ENCODE peak calls at places on chromosomes 3 and 15, in six cellular contexts. V is psoas muscle, N is astrocyte of the spinal cord, G is neural progenitor cell, S is fibroblast of lung, F is LNCaP clone FGC. U is an unnamed sample.
A peak's percentile ranks its signal among the peaks of the same experiment; 100 is the strongest.

GRCh38 chr15:22952826-22953579 is 27.2 kb downstream of the CYFIP1 start:
- DNase-seq in V (no peak), N (no peak), G (peak; percentile 61), S (peak; percentile 69), F (no peak), U (no peak)

GRCh38 chr3:33023176-33024136 is 72.0 kb downstream of the CCR4 start:
- DNase-seq in V (no peak), N (no peak), G (no peak), S (no peak), F (no peak), U (no peak)

GRCh38 chr15:50219820-50220219 is 37.8 kb downstream of the SLC27A2 start:
- DNase-seq in V (no peak), N (peak; percentile 8), G (no peak), S (no peak), F (no peak), U (no peak)

GRCh38 chr15:26102988-26103387 is 239.9 kb upstream of the ATP10A start:
- DNase-seq in V (no peak), N (no peak), G (no peak), S (no peak), F (no peak), U (no peak)

GRCh38 chr3:62295571-62295970 is 77.8 kb downstream of the FEZF2 start:
- DNase-seq in V (no peak), N (no peak), G (no peak), S (no peak), F (no peak), U (no peak)

GRCh38 chr15:73930371-73930770 is 4.1 kb downstream of the LOXL1 start:
- DNase-seq in V (peak; percentile 75), N (peak; percentile 95), G (no peak), S (peak; percentile 76), F (no peak), U (peak; percentile 66)

GRCh38 chr3:6809349-6809748 is 51.6 kb upstream of the GRM7 start:
- DNase-seq in V (no peak), N (no peak), G (no peak), S (no peak), F (peak; percentile 2), U (no peak)

GRCh38 chr15:67805871-67806538 is 19.3 kb upstream of the SKOR1 start:
- DNase-seq in V (no peak), N (no peak), G (peak; percentile 52), S (no peak), F (no peak), U (no peak)

GRCh38 chr3:46517016-46517770 is 19.4 kb downstream of the RTP3 start:
- DNase-seq in V (no peak), N (peak; percentile 85), G (no peak), S (peak; percentile 79), F (no peak), U (no peak)

GRCh38 chr3:156676467-156677119 is 2.2 kb downstream of the TIPARP start:
- DNase-seq in V (no peak), N (peak; percentile 54), G (no peak), S (no peak), F (peak; percentile 40), U (no peak)

GRCh38 chr15:85312925-85313324 is 67.5 kb upstream of the AKAP13 start:
- DNase-seq in V (no peak), N (peak; percentile 92), G (no peak), S (peak; percentile 53), F (no peak), U (no peak)

GRCh38 chr3:104438761-104439160 is 927.9 kb upstream of the ALCAM start:
- DNase-seq in V (no peak), N (no peak), G (no peak), S (no peak), F (no peak), U (no peak)

GRCh38 chr15:94584833-94585244 is 353.5 kb downstream of the MCTP2 start:
- DNase-seq in V (no peak), N (peak; percentile 48), G (no peak), S (no peak), F (no peak), U (no peak)

GRCh38 chr15:67883228-67883773 is 43.5 kb upstream of the RNU6-1 start:
- DNase-seq in V (no peak), N (no peak), G (peak; percentile 26), S (no peak), F (no peak), U (no peak)

GRCh38 chr15:62549345-62549970 is 384.4 kb upstream of the C2CD4B start:
- DNase-seq in V (no peak), N (peak; percentile 14), G (peak; percentile 56), S (peak; percentile 48), F (no peak), U (no peak)

GRCh38 chr3:4983739-4984510 is 4.7 kb downstream of the BHLHE40 start:
- DNase-seq in V (peak; percentile 61), N (peak; percentile 94), G (peak; percentile 25), S (peak; percentile 92), F (no peak), U (peak; percentile 74)

GRCh38 chr3:173938159-173938558 is 540.6 kb downstream of the NLGN1 start:
- DNase-seq in V (no peak), N (peak; percentile 76), G (no peak), S (peak; percentile 71), F (peak; percentile 7), U (no peak)

GRCh38 chr3:32056559-32057290 is 49.7 kb upstream of the GPD1L start:
- DNase-seq in V (no peak), N (no peak), G (no peak), S (no peak), F (no peak), U (no peak)

GRCh38 chr15:90482124-90483011 is 47.4 kb upstream of the CRTC3 start:
- DNase-seq in V (no peak), N (peak; percentile 59), G (peak; percentile 59), S (peak; percentile 74), F (no peak), U (peak; percentile 32)

GRCh38 chr3:114363554-114364202 is 69.8 kb downstream of the TIGIT start:
- DNase-seq in V (no peak), N (peak; percentile 73), G (no peak), S (peak; percentile 66), F (no peak), U (peak; percentile 29)

GRCh38 chr3:114364806-114365205 is 71.0 kb downstream of the TIGIT start:
- DNase-seq in V (no peak), N (no peak), G (peak; percentile 10), S (no peak), F (no peak), U (no peak)

GRCh38 chr3:114365268-114365667 is 71.4 kb downstream of the TIGIT start:
- DNase-seq in V (no peak), N (no peak), G (peak; percentile 3), S (no peak), F (no peak), U (no peak)

GRCh38 chr3:114361391-114361790 is 67.6 kb downstream of the TIGIT start:
- DNase-seq in V (no peak), N (no peak), G (no peak), S (no peak), F (no peak), U (no peak)

GRCh38 chr3:114362815-114363214 is 69.0 kb downstream of the TIGIT start:
- DNase-seq in V (no peak), N (peak; percentile 57), G (no peak), S (peak; percentile 65), F (no peak), U (no peak)
- TF ChIP-seq CTCF in V (peak; percentile 45), N (peak; percentile 47), G (peak; percentile 54), S (no peak), F (peak; percentile 71), U (peak; percentile 51)

DNA sequence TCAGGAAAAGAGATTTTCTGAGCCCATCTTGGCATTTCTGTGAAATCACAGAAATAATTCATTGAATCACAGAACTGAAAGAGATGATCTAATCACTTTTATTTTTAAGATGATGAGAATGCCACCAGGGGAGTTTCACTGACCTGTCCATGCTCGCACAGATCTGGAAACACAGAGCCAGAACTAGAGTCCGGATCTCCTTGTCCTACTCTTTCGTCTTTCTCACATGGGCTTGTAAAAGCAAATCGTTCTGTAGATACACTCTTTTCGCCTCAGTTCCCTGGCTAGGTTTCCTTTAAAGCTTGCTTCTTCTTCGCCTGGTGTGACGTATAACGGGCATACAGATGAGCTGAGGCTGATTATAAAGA is 122.5 kb upstream of the SPRED1 start:
- DNase-seq in V (no peak), N (no peak), G (peak; percentile 4), S (no peak), F (no peak), U (peak; percentile 2)
- H3K4me3 ChIP-seq in V (peak overlapping the region; percentile 13), N (peak overlapping the region; percentile 19), G (no peak overlapping the region), S (peak overlapping the region; percentile 38), F (no peak overlapping the region), U (peak overlapping the region; percentile 52)

GRCh38 chr3:11662392-11662990 is 18.8 kb upstream of the VGLL4 start:
- DNase-seq in V (no peak), N (peak; percentile 7), G (no peak), S (no peak), F (no peak), U (no peak)
- TF ChIP-seq CTCF in V (no peak), N (peak; percentile 50), G (peak; percentile 35), S (peak; percentile 33), F (peak; percentile 14), U (peak; percentile 54)

GRCh38 chr3:141557961-141558706 is 71.3 kb downstream of the RASA2 start:
- DNase-seq in V (no peak), N (no peak), G (no peak), S (no peak), F (no peak), U (no peak)
- H3K4me3 ChIP-seq in V (no peak overlapping the region), N (no peak overlapping the region), G (no peak overlapping the region), S (no peak overlapping the region), F (no peak overlapping the region), U (no peak overlapping the region)

DNA sequence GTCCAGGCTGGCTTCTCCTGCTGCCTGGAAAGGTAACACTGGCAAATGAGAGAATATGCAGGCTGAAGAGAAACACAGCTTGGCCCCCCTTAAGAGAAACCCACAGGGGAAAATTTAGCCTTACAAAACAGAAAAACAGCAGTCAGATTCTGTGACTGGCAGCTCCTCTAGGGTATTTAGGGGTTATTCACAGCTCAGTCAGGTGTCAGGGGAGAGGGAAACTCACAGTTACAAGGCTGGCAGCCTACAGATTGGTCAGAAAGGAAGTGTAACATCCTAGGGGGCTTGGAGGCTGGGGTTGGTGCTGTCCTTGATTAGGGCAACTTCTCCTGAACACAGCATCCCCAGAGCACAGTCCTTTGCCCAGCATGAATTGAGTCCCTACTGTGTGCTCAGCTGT is 81.4 kb downstream of the SEMA5B start:
- DNase-seq in V (no peak), N (no peak), G (no peak), S (no peak), F (no peak), U (no peak)
- TF ChIP-seq CTCF in V (no peak), N (no peak), G (no peak), S (no peak), F (no peak), U (no peak)

GRCh38 chr3:117248149-117248548 is 538.6 kb downstream of the TUSC7 start:
- DNase-seq in V (no peak), N (no peak), G (peak; percentile 23), S (no peak), F (no peak), U (no peak)

GRCh38 chr3:117246771-117247555 is 537.4 kb downstream of the TUSC7 start:
- DNase-seq in V (no peak), N (no peak), G (no peak), S (no peak), F (no peak), U (no peak)

GRCh38 chr3:117238805-117239204 is 529.2 kb downstream of the TUSC7 start:
- DNase-seq in V (no peak), N (no peak), G (peak; percentile 27), S (no peak), F (no peak), U (no peak)

DNA sequence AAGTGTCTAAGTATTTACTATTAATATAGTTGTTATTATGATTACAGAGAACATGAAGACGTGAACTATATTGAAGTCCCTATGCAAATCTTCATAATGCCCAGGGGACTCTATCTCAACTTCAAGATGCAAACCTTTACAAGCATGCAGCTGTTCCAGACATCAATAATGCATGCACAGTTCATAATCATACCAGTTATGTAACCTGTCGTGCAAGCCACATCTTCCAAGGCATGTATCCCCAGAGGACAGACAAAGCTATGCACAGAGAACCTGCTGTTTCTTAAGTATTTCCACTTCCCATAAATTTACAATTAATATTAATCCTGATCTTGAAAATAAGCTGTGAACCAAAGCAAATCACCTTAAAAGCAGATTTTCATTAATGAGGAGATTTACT is 534.1 kb downstream of the TUSC7 start:
- DNase-seq in V (no peak), N (no peak), G (no peak), S (no peak), F (no peak), U (no peak)
- H3K4me3 ChIP-seq in V (no peak overlapping the region), N (no peak overlapping the region), G (no peak overlapping the region), S (no peak overlapping the region), F (no peak overlapping the region), U (no peak overlapping the region)

U was measured in AG04450.